ENCODE peak calls at places on chromosomes 16 and 17, in eight cellular contexts. F is Panc1; N is body of pancreas; E is lower lobe of right lung; Q is CD4-positive, CD25-positive, alpha-beta regulatory T cell; I is neural progenitor cell; Z is endothelial cell of umbilical vein; M is effector memory CD4-positive, alpha-beta T cell. H is an unnamed sample.

GRCh38 chr16:324451-325334 is 27.8 kb downstream of the AXIN1 start:
- DNase-seq in F (no peak), N (no peak), E (no peak), Q (peak; percentile 70), I (no peak), Z (no peak), M (peak; percentile 77), H (no peak)

GRCh38 chr16:23079683-23080221 is 69.5 kb downstream of the USP31 start:
- DNase-seq in F (no peak), N (no peak), E (no peak), Q (no peak), I (no peak), Z (peak; percentile 91), M (no peak), H (no peak)

GRCh38 chr17:30824002-30824355 is 513 bp downstream of the CRLF3 start:
- DNase-seq in F (no peak), N (peak; percentile 11), E (no peak), Q (peak; percentile 10), I (no peak), Z (no peak), M (no peak), H (no peak)

GRCh38 chr17:27832851-27833250 is 32.5 kb upstream of the NOS2 start:
- DNase-seq in F (no peak), N (no peak), E (no peak), Q (no peak), I (no peak), Z (no peak), M (no peak), H (no peak)

GRCh38 chr17:57957120-57957850 is 2.1 kb upstream of the CUEDC1 start:
- DNase-seq in F (no peak), N (no peak), E (no peak), Q (no peak), I (no peak), Z (no peak), M (no peak), H (no peak)

GRCh38 chr17:81513669-81514484 is 1.3 kb upstream of the ACTG1 start:
- DNase-seq in F (no peak), N (peak; percentile 80), E (peak; percentile 83), Q (no peak), I (peak; percentile 85), Z (peak; percentile 71), M (no peak), H (peak; percentile 91)

GRCh38 chr16:59899940-59900339 is 1165.8 kb upstream of the GOT2 start:
- DNase-seq in F (no peak), N (no peak), E (no peak), Q (no peak), I (no peak), Z (no peak), M (no peak), H (no peak)

GRCh38 chr16:82769845-82770244 is 143.1 kb downstream of the CDH13 start:
- DNase-seq in F (no peak), N (no peak), E (no peak), Q (no peak), I (no peak), Z (no peak), M (no peak), H (peak; percentile 53)

GRCh38 chr17:30590086-30590485 is 112.9 kb downstream of the GOSR1 start:
- DNase-seq in F (no peak), N (no peak), E (no peak), Q (no peak), I (no peak), Z (peak; percentile 44), M (no peak), H (no peak)

GRCh38 chr17:60641810-60642220 is 35.8 kb upstream of the BCAS3 start:
- DNase-seq in F (peak; percentile 27), N (peak; percentile 73), E (no peak), Q (peak; percentile 23), I (peak; percentile 78), Z (peak; percentile 87), M (no peak), H (peak; percentile 48)

GRCh38 chr17:77319211-77320031 is 178.7 kb downstream of the SEC14L1 start:
- DNase-seq in F (no peak), N (peak; percentile 83), E (peak; percentile 91), Q (peak; percentile 23), I (peak; percentile 29), Z (no peak), M (peak; percentile 47), H (peak; percentile 93)

GRCh38 chr17:80836971-80837481 is 154.6 kb upstream of the CHMP6 start:
- DNase-seq in F (no peak), N (no peak), E (peak; percentile 38), Q (no peak), I (no peak), Z (no peak), M (no peak), H (peak; percentile 29)

GRCh38 chr16:89925596-89926079 is 2.5 kb downstream of the TUBB3 start:
- DNase-seq in F (no peak), N (no peak), E (no peak), Q (no peak), I (peak; percentile 69), Z (no peak), M (no peak), H (peak; percentile 53)

GRCh38 chr16:85498607-85499006 is 114.5 kb upstream of the GSE1 start:
- DNase-seq in F (no peak), N (no peak), E (no peak), Q (no peak), I (no peak), Z (no peak), M (no peak), H (no peak)

GRCh38 chr17:59627269-59627668 is 7.6 kb downstream of the CLTC start:
- DNase-seq in F (no peak), N (no peak), E (no peak), Q (no peak), I (no peak), Z (no peak), M (no peak), H (no peak)

GRCh38 chr16:50166511-50167500 is 13.7 kb downstream of the TENT4B start:
- DNase-seq in F (no peak), N (no peak), E (no peak), Q (no peak), I (no peak), Z (peak; percentile 47), M (no peak), H (no peak)

GRCh38 chr17:13835151-13835550 is 233.4 kb upstream of the HS3ST3A1 start:
- DNase-seq in F (no peak), N (no peak), E (no peak), Q (no peak), I (no peak), Z (no peak), M (no peak), H (no peak)

GRCh38 chr17:35743911-35744328 is 9.1 kb downstream of the GAS2L2 start:
- DNase-seq in F (no peak), N (no peak), E (no peak), Q (no peak), I (peak; percentile 77), Z (peak; percentile 30), M (no peak), H (no peak)

GRCh38 chr17:17295141-17295540 is 8.0 kb upstream of the NT5M start:
- DNase-seq in F (no peak), N (no peak), E (no peak), Q (no peak), I (no peak), Z (no peak), M (no peak), H (no peak)

GRCh38 chr16:87581867-87582220 is 20.5 kb upstream of the JPH3 start:
- DNase-seq in F (peak; percentile 80), N (peak; percentile 67), E (no peak), Q (no peak), I (no peak), Z (peak; percentile 86), M (no peak), H (peak; percentile 89)

GRCh38 chr17:18186271-18186982 is 2.8 kb downstream of the ALKBH5 start:
- DNase-seq in F (no peak), N (peak; percentile 15), E (no peak), Q (no peak), I (no peak), Z (peak; percentile 33), M (no peak), H (no peak)

GRCh38 chr16:49755291-49755611 is 100.7 kb downstream of the ZNF423 start:
- DNase-seq in F (no peak), N (no peak), E (no peak), Q (no peak), I (peak; percentile 75), Z (peak; percentile 63), M (no peak), H (no peak)

DNA sequence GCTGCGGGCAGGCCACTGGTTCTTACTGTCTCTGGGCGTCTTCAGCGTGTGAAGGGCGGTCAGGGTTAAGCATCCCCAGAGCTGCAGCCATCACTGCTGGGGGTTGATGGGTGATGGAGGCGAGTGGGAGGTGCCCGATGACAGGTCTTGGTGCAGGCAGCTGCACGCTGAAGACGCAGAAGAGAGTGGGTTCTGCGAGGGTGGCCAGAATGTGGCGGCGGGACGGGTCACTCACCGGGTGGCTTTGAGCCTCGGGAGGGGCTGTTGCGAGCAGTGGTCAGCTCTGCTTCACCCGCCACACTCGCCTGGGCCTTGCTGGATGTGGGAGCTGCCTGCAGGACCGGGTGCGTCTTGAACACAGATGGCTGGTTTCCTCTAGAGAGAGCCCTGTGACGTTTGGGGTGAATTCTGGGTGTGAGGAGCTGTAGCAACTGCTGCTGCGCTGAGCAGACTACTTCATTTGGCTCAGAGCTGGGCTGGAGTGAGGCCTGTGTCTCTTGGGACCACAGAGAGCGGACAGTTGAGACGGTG is 44.6 kb upstream of the ZNF750 start:
- DNase-seq in F (no peak), N (no peak), E (no peak), Q (no peak), I (no peak), Z (no peak), M (no peak), H (no peak)
- H3K4me1 ChIP-seq in F (peaks cover 18% of the 10 kb centered on the region), N (peaks cover 55% of the 10 kb centered on the region), E (peaks cover 69% of the 10 kb centered on the region), Q (peaks cover 52% of the 10 kb centered on the region), I (no peaks in the 10 kb centered on the region), Z (peaks cover 14% of the 10 kb centered on the region), M (peaks cover 54% of the 10 kb centered on the region), H (no peaks in the 10 kb centered on the region)

DNA sequence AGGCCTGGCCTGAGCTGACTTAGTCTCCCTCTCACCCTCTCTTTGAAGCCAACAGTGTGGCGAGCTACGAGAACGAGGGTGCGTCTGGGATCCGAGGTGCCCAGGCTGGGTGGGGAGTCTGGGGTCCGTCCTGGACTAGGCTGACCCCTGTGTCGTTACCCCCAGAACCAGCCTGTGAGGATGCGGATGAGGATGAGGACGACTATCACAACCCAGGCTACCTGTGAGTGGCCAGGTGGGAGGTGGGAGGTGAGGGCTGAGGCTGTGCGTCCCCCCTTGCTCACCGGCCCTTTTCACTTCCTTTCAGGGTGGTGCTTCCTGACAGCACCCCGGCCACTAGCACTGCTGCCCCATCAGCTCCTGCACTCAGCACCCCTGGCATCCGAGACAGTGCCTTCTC is 1.6 kb downstream of the LAT start:
- DNase-seq in F (no peak), N (no peak), E (no peak), Q (no peak), I (no peak), Z (no peak), M (no peak), H (no peak)
- H3K27ac ChIP-seq in F (no peak overlapping the region), N (no peak overlapping the region), E (no peak overlapping the region), Q (peak overlapping the region; percentile 80), I (no peak overlapping the region), Z (no peak overlapping the region), M (peak overlapping the region; percentile 90), H (no peak overlapping the region)

GRCh38 chr17:49508891-49509587 is 13.9 kb downstream of the NGFR start:
- DNase-seq in F (no peak), N (no peak), E (no peak), Q (no peak), I (no peak), Z (no peak), M (no peak), H (no peak)
- H3K4me3 ChIP-seq in F (no peak overlapping the region), N (no peak overlapping the region), E (no peak overlapping the region), Q (no peak overlapping the region), I (no peak overlapping the region), Z (no peak overlapping the region), M (no peak overlapping the region), H (no peak overlapping the region)

GRCh38 chr17:73471924-73472323 is 160.1 kb upstream of the CDC42EP4 start:
- DNase-seq in F (no peak), N (no peak), E (no peak), Q (no peak), I (no peak), Z (no peak), M (no peak), H (no peak)
- H3K4me1 ChIP-seq in F (no peaks in the 10 kb centered on the region), N (peaks cover 7% of the 10 kb centered on the region), E (peaks cover 6% of the 10 kb centered on the region), Q (no peaks in the 10 kb centered on the region), I (peaks cover 3% of the 10 kb centered on the region), Z (no peaks in the 10 kb centered on the region), M (no peaks in the 10 kb centered on the region), H (no peaks in the 10 kb centered on the region)